ENCODE peak calls at places on chromosome X, in five cellular contexts. One of them, this sample, is unnamed.

GRCh38 chrX:81875800-81876199 is 673.9 kb downstream of the SH3BGRL start:
- DNase-seq in choroid plexus epithelial cell: no peak
- DNase-seq in GM13977: no peak
- DNase-seq in progenitor cell of endocrine pancreas: no peak
- DNase-seq in lower leg skin: no peak
- DNase-seq in this sample: no peak

GRCh38 chrX:154457491-154458115 is 478 bp upstream of the PLXNA3 start:
- DNase-seq in choroid plexus epithelial cell: no peak
- DNase-seq in GM13977: peak; percentile 90
- DNase-seq in progenitor cell of endocrine pancreas: peak; percentile 38
- DNase-seq in lower leg skin: no peak
- DNase-seq in this sample: no peak

GRCh38 chrX:69556094-69557011 is 52.2 kb downstream of the NALF2 start:
- DNase-seq in choroid plexus epithelial cell: peak; percentile 88
- DNase-seq in GM13977: no peak
- DNase-seq in progenitor cell of endocrine pancreas: no peak
- DNase-seq in lower leg skin: no peak
- DNase-seq in this sample: no peak

GRCh38 chrX:125319646-125320521 is at the start of gene TEX13C:
- DNase-seq in choroid plexus epithelial cell: no peak
- DNase-seq in GM13977: no peak
- DNase-seq in progenitor cell of endocrine pancreas: no peak
- DNase-seq in lower leg skin: no peak
- DNase-seq in this sample: no peak

GRCh38 chrX:139224953-139225665 is 305.4 kb upstream of the F9 start:
- DNase-seq in choroid plexus epithelial cell: no peak
- DNase-seq in GM13977: no peak
- DNase-seq in progenitor cell of endocrine pancreas: no peak
- DNase-seq in lower leg skin: no peak
- DNase-seq in this sample: no peak

GRCh38 chrX:38831949-38832348 is 30.7 kb downstream of the MID1IP1 start:
- DNase-seq in choroid plexus epithelial cell: no peak
- DNase-seq in GM13977: no peak
- DNase-seq in progenitor cell of endocrine pancreas: no peak
- DNase-seq in lower leg skin: no peak
- DNase-seq in this sample: no peak

GRCh38 chrX:103376118-103376978 is at the start of gene BEX3:
- DNase-seq in choroid plexus epithelial cell: peak; percentile 60
- DNase-seq in GM13977: peak; percentile 29
- DNase-seq in progenitor cell of endocrine pancreas: peak; percentile 59
- DNase-seq in lower leg skin: no peak
- DNase-seq in this sample: no peak

GRCh38 chrX:38318196-38318595 is 9.1 kb downstream of the RPGR start:
- DNase-seq in choroid plexus epithelial cell: peak; percentile 26
- DNase-seq in GM13977: no peak
- DNase-seq in progenitor cell of endocrine pancreas: no peak
- DNase-seq in lower leg skin: no peak
- DNase-seq in this sample: no peak

GRCh38 chrX:141467442-141467841 is 117.1 kb downstream of the SPANXA1 start:
- DNase-seq in choroid plexus epithelial cell: peak; percentile 14
- DNase-seq in GM13977: no peak
- DNase-seq in progenitor cell of endocrine pancreas: no peak
- DNase-seq in lower leg skin: no peak
- DNase-seq in this sample: no peak

GRCh38 chrX:47831788-47832187 is 4.9 kb upstream of the ZNF81 start:
- DNase-seq in choroid plexus epithelial cell: peak; percentile 41
- DNase-seq in GM13977: peak; percentile 55
- DNase-seq in progenitor cell of endocrine pancreas: peak; percentile 16
- DNase-seq in lower leg skin: no peak
- DNase-seq in this sample: no peak

GRCh38 chrX:25853002-25853479 is 285.1 kb upstream of the MAGEB18 start:
- DNase-seq in choroid plexus epithelial cell: no peak
- DNase-seq in GM13977: no peak
- DNase-seq in progenitor cell of endocrine pancreas: no peak
- DNase-seq in lower leg skin: no peak
- DNase-seq in this sample: no peak

GRCh38 chrX:25860322-25860721 is 277.8 kb upstream of the MAGEB18 start:
- DNase-seq in choroid plexus epithelial cell: no peak
- DNase-seq in GM13977: no peak
- DNase-seq in progenitor cell of endocrine pancreas: no peak
- DNase-seq in lower leg skin: no peak
- DNase-seq in this sample: no peak

GRCh38 chrX:25858273-25858880 is 279.8 kb upstream of the MAGEB18 start:
- DNase-seq in choroid plexus epithelial cell: peak; percentile 0
- DNase-seq in GM13977: no peak
- DNase-seq in progenitor cell of endocrine pancreas: no peak
- DNase-seq in lower leg skin: no peak
- DNase-seq in this sample: no peak
- TF ChIP-seq CTCF in choroid plexus epithelial cell: no peak
- TF ChIP-seq CTCF in GM13977: no peak
- TF ChIP-seq CTCF in progenitor cell of endocrine pancreas: no peak
- TF ChIP-seq CTCF in lower leg skin: no peak
- TF ChIP-seq CTCF in this sample: no peak

DNA sequence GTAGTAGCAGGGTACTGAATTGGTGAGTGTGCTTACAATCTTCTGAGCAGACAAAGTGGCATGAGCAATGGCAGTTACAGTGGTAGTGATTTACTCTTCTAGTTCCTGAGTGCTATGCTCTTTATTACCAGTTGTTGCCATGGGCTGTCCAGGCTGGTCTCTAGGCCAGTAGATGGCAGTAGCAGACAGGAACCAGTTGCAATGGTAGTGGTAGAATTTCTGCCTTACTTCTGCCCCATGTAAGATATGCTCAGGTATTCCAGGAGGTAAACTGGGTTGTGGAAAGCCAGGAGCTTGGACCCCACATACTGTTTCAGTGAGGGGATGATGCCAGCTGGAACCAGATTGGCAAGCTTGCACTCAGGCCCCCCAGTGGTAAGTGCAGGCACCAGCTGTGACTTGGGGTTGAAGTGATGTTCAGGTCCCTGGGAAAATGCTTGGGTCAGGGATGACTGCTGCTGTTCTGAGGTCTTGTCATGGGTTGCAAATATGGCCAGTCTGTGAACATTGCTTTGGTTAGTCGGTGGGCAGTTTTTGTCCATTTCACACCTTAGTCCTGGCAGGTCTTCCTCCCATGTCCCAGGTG is 63.0 kb upstream of the ZXDB start:
- DNase-seq in choroid plexus epithelial cell: peak; percentile 0
- DNase-seq in GM13977: peak; percentile 2
- DNase-seq in progenitor cell of endocrine pancreas: no peak
- DNase-seq in lower leg skin: no peak
- DNase-seq in this sample: no peak
- TF ChIP-seq CTCF in choroid plexus epithelial cell: peak; percentile 22
- TF ChIP-seq CTCF in GM13977: peak; percentile 52
- TF ChIP-seq CTCF in progenitor cell of endocrine pancreas: peak; percentile 48
- TF ChIP-seq CTCF in lower leg skin: no peak
- TF ChIP-seq CTCF in this sample: no peak

DNA sequence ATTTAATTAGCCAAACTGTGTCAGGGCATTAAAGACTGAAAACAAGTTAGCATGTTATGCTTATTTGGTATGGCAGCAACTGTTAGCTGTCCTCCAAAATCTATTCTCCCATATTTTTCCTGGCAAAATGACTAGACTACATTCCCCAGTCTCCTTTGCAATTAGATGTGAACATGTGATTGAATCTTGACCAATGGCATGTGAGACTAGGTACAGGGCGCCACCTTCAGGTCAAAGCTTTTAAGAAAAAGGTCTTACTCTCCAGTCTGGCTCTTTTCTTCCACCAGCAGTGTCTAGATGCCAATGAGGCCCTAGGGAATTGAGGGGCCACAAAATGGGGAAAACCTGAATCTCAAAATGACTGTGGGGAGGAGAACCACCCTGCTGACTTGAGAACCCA is 408.2 kb downstream of the SMARCA1 start:
- DNase-seq in choroid plexus epithelial cell: peak; percentile 5
- DNase-seq in GM13977: peak; percentile 30
- DNase-seq in progenitor cell of endocrine pancreas: no peak
- DNase-seq in lower leg skin: no peak
- DNase-seq in this sample: no peak
- TF ChIP-seq CTCF in choroid plexus epithelial cell: no peak
- TF ChIP-seq CTCF in GM13977: peak; percentile 51
- TF ChIP-seq CTCF in progenitor cell of endocrine pancreas: peak; percentile 54
- TF ChIP-seq CTCF in lower leg skin: no peak
- TF ChIP-seq CTCF in this sample: no peak

GRCh38 chrX:119072771-119073170 is at the start of gene CT47C1:
- DNase-seq in choroid plexus epithelial cell: no peak
- DNase-seq in GM13977: no peak
- DNase-seq in progenitor cell of endocrine pancreas: no peak
- DNase-seq in lower leg skin: no peak
- DNase-seq in this sample: no peak
- TF ChIP-seq CTCF in choroid plexus epithelial cell: no peak
- TF ChIP-seq CTCF in GM13977: no peak
- TF ChIP-seq CTCF in progenitor cell of endocrine pancreas: no peak
- TF ChIP-seq CTCF in lower leg skin: no peak
- TF ChIP-seq CTCF in this sample: no peak

DNA sequence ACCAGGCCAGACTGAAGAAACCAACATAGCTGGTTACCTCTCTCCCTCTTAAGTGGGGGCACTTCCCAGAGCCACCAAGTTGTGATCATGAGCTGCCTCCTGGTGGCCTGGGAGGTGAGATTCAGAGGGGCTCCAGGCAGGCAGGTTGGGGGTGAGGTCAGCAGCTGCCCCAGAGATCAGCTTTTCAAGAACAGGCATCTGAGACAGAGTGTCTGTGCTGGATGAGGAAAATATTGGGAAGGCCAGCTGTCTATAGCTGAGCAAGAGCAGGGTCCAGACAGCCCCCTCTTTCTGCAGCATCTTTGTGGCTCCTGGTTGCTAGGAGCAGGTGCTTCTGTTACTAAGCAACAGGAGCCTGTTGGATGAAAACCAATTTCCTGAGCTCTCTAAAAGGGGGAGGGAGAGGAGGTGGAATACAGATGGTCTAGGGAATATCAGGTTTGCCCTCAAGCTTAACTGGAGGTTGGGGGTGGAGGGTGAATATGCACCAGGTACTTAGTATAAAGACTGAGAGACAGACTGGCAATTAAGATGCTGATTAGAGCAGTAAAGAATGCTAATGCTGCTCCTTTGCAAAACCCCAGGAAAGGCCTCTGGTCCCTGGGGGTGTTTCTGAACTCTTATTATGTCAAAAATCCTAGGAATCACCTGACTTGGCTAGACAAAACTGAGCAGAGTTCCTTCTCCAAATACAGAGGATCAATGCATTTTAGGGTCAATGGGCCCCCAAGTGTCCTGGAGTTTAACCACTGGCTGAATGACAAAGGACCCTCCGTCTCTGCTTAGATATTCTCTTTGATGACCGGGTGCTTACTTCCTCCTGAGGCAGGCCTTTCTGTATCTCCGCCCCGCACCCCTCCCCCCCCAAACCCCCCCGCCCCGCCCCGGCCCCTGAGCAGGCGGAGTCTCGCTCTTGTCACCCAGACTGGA is 21.4 kb downstream of the ZCCHC13 start:
- DNase-seq in choroid plexus epithelial cell: no peak
- DNase-seq in GM13977: no peak
- DNase-seq in progenitor cell of endocrine pancreas: no peak
- DNase-seq in lower leg skin: no peak
- DNase-seq in this sample: no peak
- TF ChIP-seq CTCF in choroid plexus epithelial cell: no peak
- TF ChIP-seq CTCF in GM13977: no peak
- TF ChIP-seq CTCF in progenitor cell of endocrine pancreas: no peak
- TF ChIP-seq CTCF in lower leg skin: no peak
- TF ChIP-seq CTCF in this sample: no peak

DNA sequence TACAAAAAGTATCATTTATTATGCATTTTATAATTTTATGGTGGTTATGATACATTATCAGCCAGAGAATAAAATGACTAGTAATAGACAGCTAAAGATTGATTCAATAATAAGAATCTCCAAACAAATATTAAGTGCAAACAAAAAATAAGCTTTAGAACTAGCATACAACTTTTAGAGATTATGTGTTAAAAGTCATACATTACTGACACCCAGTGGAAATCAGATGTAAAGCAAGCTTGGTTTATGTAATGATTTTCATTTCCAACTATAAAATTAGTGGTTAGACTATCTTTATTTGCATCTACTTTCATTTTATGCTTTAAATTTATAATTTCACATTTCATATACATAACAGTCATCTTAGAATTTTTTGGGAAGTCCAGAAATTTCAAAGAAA is 57.7 kb downstream of the IL13RA2 start:
- DNase-seq in choroid plexus epithelial cell: peak; percentile 43
- DNase-seq in GM13977: peak; percentile 12
- DNase-seq in progenitor cell of endocrine pancreas: no peak
- DNase-seq in lower leg skin: no peak
- DNase-seq in this sample: no peak
- TF ChIP-seq CTCF in choroid plexus epithelial cell: peak; percentile 43
- TF ChIP-seq CTCF in GM13977: peak; percentile 41
- TF ChIP-seq CTCF in progenitor cell of endocrine pancreas: peak; percentile 74
- TF ChIP-seq CTCF in lower leg skin: no peak
- TF ChIP-seq CTCF in this sample: no peak

GRCh38 chrX:136166221-136166855 is 19.0 kb downstream of the FHL1 start:
- DNase-seq in choroid plexus epithelial cell: peak; percentile 70
- DNase-seq in GM13977: no peak
- DNase-seq in progenitor cell of endocrine pancreas: no peak
- DNase-seq in lower leg skin: no peak
- DNase-seq in this sample: no peak
- TF ChIP-seq CTCF in choroid plexus epithelial cell: peak; percentile 63
- TF ChIP-seq CTCF in GM13977: peak; percentile 29
- TF ChIP-seq CTCF in progenitor cell of endocrine pancreas: no peak
- TF ChIP-seq CTCF in lower leg skin: no peak
- TF ChIP-seq CTCF in this sample: no peak

DNA sequence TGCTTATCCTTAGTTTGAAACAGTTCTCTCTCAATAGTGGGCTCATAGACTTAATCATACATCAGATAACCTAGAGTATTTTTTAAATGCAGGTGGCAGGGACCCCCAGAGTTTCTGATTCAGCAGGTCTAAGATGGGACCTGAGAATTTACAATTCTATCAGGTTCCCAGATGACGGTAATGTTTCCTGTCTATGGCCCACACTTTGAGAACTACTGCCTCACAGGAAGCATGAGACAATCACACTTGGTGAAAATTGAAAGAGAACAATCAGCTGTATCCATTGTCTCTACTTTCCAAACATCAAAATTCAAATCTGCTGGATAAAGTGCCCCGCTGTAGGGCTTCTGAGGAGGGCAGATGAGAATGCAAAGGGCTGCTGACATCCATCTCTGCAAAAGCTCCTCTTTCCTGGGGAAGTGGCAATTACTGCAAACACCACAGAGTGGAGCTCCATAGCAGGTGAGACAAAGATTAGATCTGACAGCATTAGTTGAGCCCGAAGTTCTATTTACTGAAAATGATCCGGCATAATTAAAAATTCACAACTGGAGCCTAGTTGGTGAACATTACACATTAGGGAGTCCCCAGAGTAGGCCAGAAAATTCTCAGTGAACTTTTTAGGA is 187.8 kb upstream of the MBNL3 start:
- DNase-seq in choroid plexus epithelial cell: peak; percentile 2
- DNase-seq in GM13977: no peak
- DNase-seq in progenitor cell of endocrine pancreas: no peak
- DNase-seq in lower leg skin: no peak
- DNase-seq in this sample: no peak
- TF ChIP-seq CTCF in choroid plexus epithelial cell: no peak
- TF ChIP-seq CTCF in GM13977: no peak
- TF ChIP-seq CTCF in progenitor cell of endocrine pancreas: peak; percentile 29
- TF ChIP-seq CTCF in lower leg skin: no peak
- TF ChIP-seq CTCF in this sample: no peak